ENCODE peak calls at places on chromosomes 7 and 10, in five cellular contexts. E is fibroblast of lung, G is OCI-LY7, Q is HepG2, M is PC-9. L is an unnamed sample.
A peak's percentile ranks its signal among the peaks of the same experiment; 100 is the strongest.

GRCh38 chr10:95312264-95312663 is 21.5 kb upstream of the PDLIM1 start:
- DNase-seq in Q (no peak), M (no peak), E (peak; percentile 47), G (no peak), L (no peak)

GRCh38 chr10:70779088-70779487 is 6.1 kb downstream of the TBATA start:
- DNase-seq in M (no peak), Q (no peak), E (no peak), G (no peak), L (no peak)

GRCh38 chr7:99196536-99197288 is 11.2 kb downstream of the KPNA7 start:
- DNase-seq in M (no peak), Q (no peak), E (peak; percentile 63), G (no peak), L (no peak)

GRCh38 chr7:124764847-124765400 is 668 bp downstream of the GPR37 start:
- DNase-seq in M (peak; percentile 38), Q (no peak), E (no peak), G (no peak), L (no peak)

GRCh38 chr10:31707578-31708411 is 220.8 kb downstream of the ARHGAP12 start:
- DNase-seq in Q (no peak), E (peak; percentile 81), M (no peak), G (peak; percentile 3), L (no peak)

GRCh38 chr10:29804025-29804852 is 169.5 kb upstream of the SVIL start:
- DNase-seq in Q (peak; percentile 48), G (no peak), E (peak; percentile 92), M (peak; percentile 86), L (no peak)

GRCh38 chr7:28179081-28180030 is 1.2 kb downstream of the JAZF1 start:
- DNase-seq in G (peak; percentile 80), Q (no peak), E (peak; percentile 58), M (peak; percentile 62), L (peak; percentile 83)

GRCh38 chr10:94053639-94053932 is 59.9 kb downstream of the PLCE1 start:
- DNase-seq in M (no peak), Q (no peak), G (no peak), E (no peak), L (no peak)

GRCh38 chr7:87356448-87356847 is 11.0 kb downstream of the CROT start:
- DNase-seq in G (no peak), M (no peak), E (no peak), Q (no peak), L (peak; percentile 27)

GRCh38 chr7:159197066-159197975 is 52.7 kb upstream of the VIPR2 start:
- DNase-seq in G (peak; percentile 11), E (no peak), Q (no peak), M (no peak), L (no peak)

GRCh38 chr7:106744507-106745180 is 83.7 kb upstream of the CCDC71L start:
- DNase-seq in M (no peak), E (peak; percentile 13), Q (no peak), G (no peak), L (no peak)

GRCh38 chr7:142482899-142483658 is 225.2 kb upstream of the PRSS58 start:
- DNase-seq in M (peak; percentile 44), E (peak; percentile 41), G (peak; percentile 65), Q (peak; percentile 7), L (peak; percentile 72)

GRCh38 chr10:132207536-132208488 is 21.1 kb downstream of the DPYSL4 start:
- DNase-seq in M (no peak), E (no peak), Q (no peak), G (no peak), L (no peak)

GRCh38 chr10:14904316-14904732 is 25.7 kb downstream of the SUV39H2 start:
- DNase-seq in M (peak; percentile 6), E (peak; percentile 25), Q (peak; percentile 19), G (peak; percentile 68), L (peak; percentile 81)

GRCh38 chr7:143906176-143906575 is 4.2 kb upstream of the TCAF1 start:
- DNase-seq in Q (peak; percentile 65), M (no peak), E (no peak), G (no peak), L (no peak)

GRCh38 chr10:30722956-30723355 is 93.4 kb upstream of the LYZL2 start:
- DNase-seq in E (no peak), Q (no peak), G (peak; percentile 60), M (no peak), L (peak; percentile 81)

GRCh38 chr10:36608251-36608650 is 517.1 kb upstream of the ANKRD30A start:
- DNase-seq in E (peak; percentile 77), M (no peak), G (no peak), Q (peak; percentile 1), L (no peak)

GRCh38 chr7:32093415-32094408 is 23.5 kb upstream of the PDE1C start:
- DNase-seq in M (no peak), E (peak; percentile 97), Q (no peak), G (no peak), L (no peak)

GRCh38 chr10:13750299-13751190 is 163.8 kb downstream of the PRPF18 start:
- DNase-seq in Q (no peak), G (no peak), E (no peak), M (no peak), L (no peak)

GRCh38 chr7:23285657-23286646 is 13.2 kb upstream of the MALSU1 start:
- DNase-seq in Q (no peak), M (no peak), E (no peak), G (no peak), L (no peak)

GRCh38 chr10:34994565-34995142 is 95.5 kb downstream of the CUL2 start:
- DNase-seq in Q (peak; percentile 79), M (peak; percentile 69), E (peak; percentile 91), G (peak; percentile 69), L (peak; percentile 80)

GRCh38 chr7:55235115-55235514 is 130.0 kb upstream of the LANCL2 start:
- DNase-seq in M (no peak), E (no peak), G (no peak), Q (no peak), L (no peak)

GRCh38 chr10:103231047-103231551 is 14.6 kb upstream of the RPEL1 start:
- DNase-seq in E (peak; percentile 98), M (peak; percentile 68), Q (peak; percentile 95), G (no peak), L (no peak)

GRCh38 chr7:20114463-20114862 is 102.7 kb downstream of the MACC1 start:
- DNase-seq in G (peak; percentile 74), E (peak; percentile 10), Q (no peak), M (no peak), L (peak; percentile 89)

GRCh38 chr10:12782537-12782936 is 219.0 kb downstream of the CCDC3 start:
- DNase-seq in E (no peak), M (peak; percentile 20), Q (peak; percentile 29), G (peak; percentile 53), L (peak; percentile 77)

GRCh38 chr10:131170042-131170983 is 141.2 kb downstream of the TCERG1L start:
- DNase-seq in M (no peak), Q (no peak), G (no peak), E (no peak), L (no peak)

GRCh38 chr10:89252225-89252585 is 630 bp upstream of the LIPA start:
- DNase-seq in M (no peak), E (no peak), Q (no peak), G (no peak), L (no peak)
- H2AFZ ChIP-seq in M (no peak overlapping the region), E (no peak overlapping the region), Q (no peak overlapping the region), G (peak overlapping the region; percentile 85), L (no peak overlapping the region)

GRCh38 chr10:80497187-80498038 is 40.3 kb upstream of the SH2D4B start:
- DNase-seq in M (no peak), E (peak; percentile 80), Q (no peak), G (no peak), L (no peak)

GRCh38 chr10:80500572-80501380 is 36.9 kb upstream of the SH2D4B start:
- DNase-seq in E (no peak), Q (no peak), G (no peak), M (peak; percentile 44), L (no peak)

GRCh38 chr10:80498039-80498832 is 39.5 kb upstream of the SH2D4B start:
- DNase-seq in Q (no peak), G (no peak), M (no peak), E (no peak), L (no peak)

GRCh38 chr10:80496555-80497172 is 41.0 kb upstream of the SH2D4B start:
- DNase-seq in Q (no peak), M (no peak), E (no peak), G (no peak), L (no peak)

GRCh38 chr10:80498833-80499671 is 38.6 kb upstream of the SH2D4B start:
- DNase-seq in M (peak; percentile 94), G (no peak), E (peak; percentile 97), Q (peak; percentile 94), L (no peak)
- H2AFZ ChIP-seq in M (no peak overlapping the region), G (no peak overlapping the region), E (no peak overlapping the region), Q (no peak overlapping the region), L (no peak overlapping the region)

GRCh38 chr10:23060918-23061317 is 34.5 kb upstream of the MSRB2 start:
- DNase-seq in G (no peak), Q (no peak), E (no peak), M (no peak), L (no peak)

GRCh38 chr10:23067337-23067736 is 28.0 kb upstream of the MSRB2 start:
- DNase-seq in M (no peak), E (no peak), G (no peak), Q (no peak), L (no peak)

GRCh38 chr10:23064288-23065114 is 30.9 kb upstream of the MSRB2 start:
- DNase-seq in G (no peak), M (no peak), E (no peak), Q (no peak), L (no peak)

GRCh38 chr10:23065549-23065948 is 29.8 kb upstream of the MSRB2 start:
- DNase-seq in G (no peak), Q (peak; percentile 13), M (peak; percentile 54), E (peak; percentile 86), L (no peak)

GRCh38 chr10:23063387-23064287 is 31.7 kb upstream of the MSRB2 start:
- DNase-seq in M (no peak), Q (no peak), E (peak; percentile 63), G (no peak), L (no peak)
- H2AFZ ChIP-seq in M (no peak overlapping the region), Q (no peak overlapping the region), E (peak overlapping the region; percentile 50), G (no peak overlapping the region), L (no peak overlapping the region)

DNA sequence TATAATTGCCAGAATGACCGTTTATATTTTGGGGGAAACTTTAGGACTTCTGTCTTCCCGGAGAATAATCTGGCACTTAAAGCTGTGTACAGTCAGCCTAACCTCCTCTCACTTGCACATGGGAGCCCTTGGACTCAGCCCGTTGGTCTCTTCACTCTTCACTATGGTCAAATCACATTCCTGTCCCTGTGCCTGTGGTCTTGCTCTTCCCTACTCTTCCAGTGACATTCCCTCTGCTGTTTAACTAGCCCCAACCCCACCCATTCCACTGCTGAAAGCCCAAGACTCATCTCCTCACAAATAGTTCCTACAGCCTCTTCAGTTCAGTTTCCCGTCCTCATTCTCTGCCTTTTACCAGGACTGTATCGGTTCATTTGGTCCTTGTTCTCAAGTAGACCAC is 135.0 kb downstream of the DYNC1I1 start:
- DNase-seq in M (no peak), E (no peak), Q (no peak), G (no peak), L (no peak)
- H2AFZ ChIP-seq in M (no peak overlapping the region), E (no peak overlapping the region), Q (no peak overlapping the region), G (no peak overlapping the region), L (no peak overlapping the region)